ENCODE peak calls at places on chromosomes 11 and 22, in nine cellular contexts. V is A549, M is SK-N-SH, H is K562, C is H1, L is tibial nerve, A is transverse colon, O is esophagus muscularis mucosa, B is stomach. G is an unnamed sample.

GRCh38 chr11:114738954-114739353 is 60.6 kb downstream of the NXPE2 start:
- DNase-seq in L (peak; percentile 14), B (peak; percentile 51), H (peak; percentile 54), O (no peak), A (peak; percentile 68), V (peak; percentile 4), C (peak; percentile 13), M (peak; percentile 44), G (no peak)

GRCh38 chr22:38069372-38070249 is 12.4 kb downstream of the PICK1 start:
- DNase-seq in H (peak; percentile 62), O (no peak), A (peak; percentile 29), C (no peak), M (peak; percentile 55), B (no peak), V (no peak), L (no peak), G (no peak)

GRCh38 chr11:70739811-70740474 is 341.6 kb downstream of the CTTN start:
- DNase-seq in H (no peak), M (no peak), L (no peak), V (no peak), A (no peak), O (no peak), C (no peak), B (no peak), G (no peak)

GRCh38 chr11:19200410-19201201 is 1.2 kb downstream of the CSRP3 start:
- DNase-seq in L (no peak), B (peak; percentile 71), M (no peak), H (no peak), A (peak; percentile 60), C (no peak), O (no peak), V (no peak), G (no peak)

GRCh38 chr22:32623943-32624342 is 149.3 kb downstream of the FBXO7 start:
- DNase-seq in L (peak; percentile 93), A (peak; percentile 49), M (no peak), B (peak; percentile 41), C (no peak), H (no peak), O (peak; percentile 95), V (no peak), G (peak; percentile 76)

GRCh38 chr11:27783701-27784355 is 83.6 kb upstream of the BDNF start:
- DNase-seq in L (no peak), H (no peak), B (no peak), M (no peak), C (no peak), V (no peak), O (no peak), A (no peak), G (no peak)

GRCh38 chr11:118927554-118928107 is 1.9 kb upstream of the BCL9L start:
- DNase-seq in H (no peak), V (no peak), L (no peak), O (no peak), M (no peak), B (no peak), C (no peak), A (no peak), G (no peak)

GRCh38 chr11:59668188-59668949 is 468 bp downstream of the PATL1 start:
- DNase-seq in L (peak; percentile 38), B (peak; percentile 31), M (no peak), O (peak; percentile 93), C (peak; percentile 36), A (peak; percentile 58), H (peak; percentile 76), V (peak; percentile 63), G (peak; percentile 77)

GRCh38 chr11:118998388-118998717 is 415 bp downstream of the CENATAC start:
- DNase-seq in M (no peak), C (no peak), B (no peak), O (no peak), H (no peak), L (no peak), A (peak; percentile 26), V (no peak), G (no peak)

GRCh38 chr11:118258410-118258809 is 5.7 kb downstream of the MPZL2 start:
- DNase-seq in C (no peak), V (no peak), H (peak; percentile 13), O (no peak), B (no peak), A (no peak), M (no peak), L (no peak), G (no peak)

GRCh38 chr11:16897460-16898061 is 116.7 kb downstream of the PLEKHA7 start:
- DNase-seq in L (no peak), O (no peak), B (no peak), M (no peak), H (no peak), A (no peak), C (peak; percentile 67), V (no peak), G (no peak)

GRCh38 chr11:57638005-57638760 is 11.5 kb downstream of the YPEL4 start:
- DNase-seq in L (no peak), A (peak; percentile 44), B (peak; percentile 36), O (no peak), M (peak; percentile 98), V (peak; percentile 99), C (peak; percentile 89), H (no peak), G (peak; percentile 85)

GRCh38 chr11:73114835-73115220 is 27.3 kb downstream of the FCHSD2 start:
- DNase-seq in B (no peak), M (no peak), C (no peak), O (no peak), V (no peak), L (no peak), A (no peak), H (no peak), G (no peak)

GRCh38 chr11:98069861-98070260 is 950.9 kb upstream of the CNTN5 start:
- DNase-seq in O (no peak), H (no peak), L (no peak), C (no peak), A (no peak), V (no peak), B (no peak), M (no peak), G (no peak)

GRCh38 chr11:13140028-13140870 is 131.1 kb downstream of the RASSF10 start:
- DNase-seq in A (peak; percentile 77), L (no peak), H (no peak), B (peak; percentile 78), O (peak; percentile 39), C (no peak), M (no peak), V (peak; percentile 81), G (no peak)

GRCh38 chr22:41021039-41021654 is 70.0 kb downstream of the RBX1 start:
- DNase-seq in O (no peak), C (no peak), B (no peak), M (no peak), A (peak; percentile 22), V (no peak), H (no peak), L (no peak), G (peak; percentile 36)

GRCh38 chr22:47249370-47249928 is 487.0 kb downstream of the TBC1D22A start:
- DNase-seq in A (no peak), B (no peak), O (peak; percentile 75), C (no peak), M (no peak), L (no peak), H (no peak), V (no peak), G (no peak)
- H3K4me3 ChIP-seq in A (no peak overlapping the region), B (no peak overlapping the region), O (no peak overlapping the region), C (no peak overlapping the region), M (no peak overlapping the region), L (no peak overlapping the region), H (no peak overlapping the region), V (no peak overlapping the region), G (no peak overlapping the region)

GRCh38 chr22:22712666-22713365 is 68.4 kb downstream of the GGTLC2 start:
- DNase-seq in V (no peak), O (no peak), C (no peak), A (no peak), B (no peak), L (no peak), M (no peak), H (no peak), G (no peak)

GRCh38 chr22:22711532-22711913 is 67.1 kb downstream of the GGTLC2 start:
- DNase-seq in H (no peak), M (no peak), L (no peak), A (no peak), V (no peak), C (no peak), O (no peak), B (no peak), G (no peak)

GRCh38 chr22:22710719-22711531 is 66.5 kb downstream of the GGTLC2 start:
- DNase-seq in H (peak; percentile 93), O (no peak), L (peak; percentile 64), M (peak; percentile 75), C (no peak), A (peak; percentile 77), B (peak; percentile 74), V (peak; percentile 46), G (peak; percentile 79)

GRCh38 chr22:22712092-22712658 is 67.8 kb downstream of the GGTLC2 start:
- DNase-seq in M (no peak), B (no peak), A (peak; percentile 26), L (no peak), H (no peak), O (no peak), V (no peak), C (no peak), G (no peak)

GRCh38 chr22:22709719-22710445 is 65.5 kb downstream of the GGTLC2 start:
- DNase-seq in L (no peak), A (no peak), M (no peak), V (no peak), C (no peak), H (peak; percentile 91), B (no peak), O (no peak), G (no peak)
- TF ChIP-seq CTCF in L (no peak), A (no peak), M (peak; percentile 46), V (no peak), C (peak; percentile 74), H (no peak), B (no peak), O (no peak), G (no peak)

GRCh38 chr22:29994027-29994715 is 86.1 kb upstream of the HORMAD2 start:
- DNase-seq in M (peak; percentile 14), O (no peak), C (no peak), A (no peak), B (no peak), L (no peak), V (peak; percentile 45), H (no peak), G (no peak)
- TF ChIP-seq EP300 in M (no peak), O (no peak), C (no peak), A (no peak), B (no peak), L (no peak), V (no peak), H (no peak), G (no peak)

DNA sequence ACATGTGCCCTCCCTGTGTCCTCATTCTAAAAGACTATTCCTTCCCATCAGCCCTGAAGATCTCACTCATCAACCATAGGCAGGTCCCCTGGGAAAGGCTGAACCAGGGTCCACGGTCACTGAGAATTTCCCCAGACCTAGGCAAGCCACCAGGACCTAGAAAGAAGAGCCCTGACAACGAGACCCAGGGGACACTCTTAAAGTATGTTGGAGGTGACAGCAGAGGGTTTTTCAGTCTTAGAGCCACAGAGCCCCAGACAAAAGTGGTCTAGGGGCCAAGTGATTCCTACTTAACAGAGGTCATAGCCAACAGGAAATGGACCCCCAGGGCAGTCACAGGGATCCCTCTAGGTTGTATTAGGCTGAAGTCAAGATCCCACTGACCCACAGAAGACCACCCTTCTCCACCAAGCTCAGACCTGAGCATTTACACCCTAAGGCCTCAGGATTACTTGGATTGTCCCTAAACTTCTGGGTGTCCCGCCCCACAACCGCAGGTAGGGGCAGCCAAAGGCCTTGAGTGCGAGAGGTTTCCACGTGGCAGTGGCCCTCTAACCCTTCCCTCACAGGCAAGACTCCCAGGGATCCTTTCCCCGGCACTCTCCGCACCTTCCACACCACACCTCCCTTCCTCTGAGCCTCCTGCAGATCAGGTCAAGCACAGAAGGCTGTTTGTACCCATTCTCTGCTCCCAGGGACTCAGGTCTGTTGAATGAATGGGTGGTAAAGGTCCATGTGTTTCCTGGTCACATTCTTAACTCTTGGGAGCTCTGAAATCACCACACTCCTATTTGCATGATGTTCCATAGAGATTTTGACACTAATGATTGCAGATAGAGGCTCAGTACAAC is 12.3 kb downstream of the POU2AF1 start:
- DNase-seq in M (no peak), C (no peak), V (no peak), A (no peak), O (peak; percentile 86), H (no peak), B (no peak), L (no peak), G (no peak)
- H3K4me3 ChIP-seq in M (no peak overlapping the region), C (no peak overlapping the region), V (no peak overlapping the region), A (no peak overlapping the region), O (no peak overlapping the region), H (no peak overlapping the region), B (no peak overlapping the region), L (no peak overlapping the region), G (no peak overlapping the region)

G was measured in ovary.